ENCODE peak calls at places on chromosomes 6 and 20, in four cellular contexts. I is sigmoid colon, Q is endothelial cell, R is GOT3. F is an unnamed sample.

GRCh38 chr20:38337561-38338140 is 8.6 kb upstream of the LBP start:
- DNase-seq in R (no peak), Q (peak), I (no peak), F (no peak)

GRCh38 chr20:1657556-1658334 is at the start of gene SIRPG:
- DNase-seq in I (no peak), Q (no peak), R (no peak), F (no peak)

GRCh38 chr6:148996815-148997214 is 250.0 kb downstream of the UST start:
- DNase-seq in R (no peak), Q (no peak), I (no peak), F (no peak)

GRCh38 chr20:34546751-34547181 is 11.8 kb upstream of the MAP1LC3A start:
- DNase-seq in I (no peak), R (no peak), Q (no peak), F (no peak)

GRCh38 chr6:130780137-130780536 is 47.1 kb upstream of the SMLR1 start:
- DNase-seq in I (no peak), Q (no peak), R (no peak), F (no peak)

GRCh38 chr20:43913291-43914025 is 1.2 kb upstream of the TOX2 start:
- DNase-seq in Q (no peak), I (no peak), R (no peak), F (no peak)

GRCh38 chr6:128516514-128516898 is 3.9 kb downstream of the PTPRK start:
- DNase-seq in Q (no peak), I (no peak), R (no peak), F (no peak)

GRCh38 chr6:44416103-44416502 is 28.6 kb downstream of the CDC5L start:
- DNase-seq in R (no peak), I (no peak), Q (no peak), F (no peak)

GRCh38 chr20:59775221-59776055 is 158.0 kb downstream of the SYCP2 start:
- DNase-seq in R (no peak), I (peak), Q (no peak), F (no peak)

GRCh38 chr20:57655812-57656161 is 35.6 kb upstream of the ZBP1 start:
- DNase-seq in Q (peak), I (peak), R (no peak), F (no peak)

GRCh38 chr6:43402819-43403218 is 24.5 kb upstream of the ABCC10 start:
- DNase-seq in Q (no peak), I (no peak), R (no peak), F (no peak)

GRCh38 chr6:34178361-34179105 is 32.6 kb upstream of the GRM4 start:
- DNase-seq in R (no peak), Q (no peak), I (no peak), F (no peak)

GRCh38 chr6:57021086-57021720 is 25.3 kb upstream of the KIAA1586 start:
- DNase-seq in I (no peak), R (no peak), Q (no peak), F (no peak)

GRCh38 chr6:32973934-32974333 is 5.5 kb downstream of the BRD2 start:
- DNase-seq in Q (no peak), I (no peak), R (no peak), F (no peak)

GRCh38 chr6:97697450-97697849 is 414.4 kb upstream of the MMS22L start:
- DNase-seq in Q (no peak), R (no peak), I (no peak), F (no peak)